ENCODE peak calls at places on chromosomes 16 and 17, in ten cellular contexts. One of them, this sample, is unnamed.

GRCh38 chr17:35297666-35298065 is 54.8 kb downstream of the SLFN5 start:
- DNase-seq in fibroblast of lung: no peak
- DNase-seq in uterus: no peak
- DNase-seq in thyroid gland: no peak
- DNase-seq in sigmoid colon: no peak
- DNase-seq in spleen: no peak
- DNase-seq in cardiac muscle cell: no peak
- DNase-seq in right atrium auricular region: no peak
- DNase-seq in tibial artery: no peak
- DNase-seq in endodermal cell: no peak
- DNase-seq in this sample: no peak

GRCh38 chr16:73068546-73069401 is 20.8 kb upstream of the ZFHX3 start:
- DNase-seq in thyroid gland: peak; percentile 94
- DNase-seq in cardiac muscle cell: peak; percentile 82
- DNase-seq in tibial artery: peak; percentile 94
- DNase-seq in sigmoid colon: peak; percentile 93
- DNase-seq in endodermal cell: peak; percentile 43
- DNase-seq in fibroblast of lung: peak; percentile 96
- DNase-seq in uterus: peak; percentile 62
- DNase-seq in right atrium auricular region: peak; percentile 91
- DNase-seq in spleen: no peak
- DNase-seq in this sample: peak; percentile 99

GRCh38 chr16:68146583-68146982 is 61.4 kb downstream of the NFATC3 start:
- DNase-seq in right atrium auricular region: no peak
- DNase-seq in tibial artery: no peak
- DNase-seq in endodermal cell: no peak
- DNase-seq in sigmoid colon: no peak
- DNase-seq in cardiac muscle cell: peak; percentile 59
- DNase-seq in fibroblast of lung: peak; percentile 67
- DNase-seq in spleen: no peak
- DNase-seq in thyroid gland: no peak
- DNase-seq in uterus: no peak
- DNase-seq in this sample: no peak

GRCh38 chr17:50221500-50222480 is 20.4 kb upstream of the COL1A1 start:
- DNase-seq in fibroblast of lung: peak; percentile 70
- DNase-seq in tibial artery: peak; percentile 84
- DNase-seq in sigmoid colon: peak; percentile 80
- DNase-seq in thyroid gland: peak; percentile 90
- DNase-seq in right atrium auricular region: peak; percentile 78
- DNase-seq in uterus: peak; percentile 74
- DNase-seq in cardiac muscle cell: no peak
- DNase-seq in spleen: no peak
- DNase-seq in endodermal cell: peak; percentile 51
- DNase-seq in this sample: peak; percentile 91

GRCh38 chr17:53168413-53168812 is 654.3 kb upstream of the KIF2B start:
- DNase-seq in uterus: no peak
- DNase-seq in tibial artery: no peak
- DNase-seq in cardiac muscle cell: no peak
- DNase-seq in spleen: no peak
- DNase-seq in thyroid gland: no peak
- DNase-seq in fibroblast of lung: no peak
- DNase-seq in right atrium auricular region: no peak
- DNase-seq in endodermal cell: no peak
- DNase-seq in sigmoid colon: no peak
- DNase-seq in this sample: no peak

GRCh38 chr16:25256821-25257503 is 683 bp downstream of the ZKSCAN2 start:
- DNase-seq in right atrium auricular region: no peak
- DNase-seq in tibial artery: no peak
- DNase-seq in sigmoid colon: no peak
- DNase-seq in spleen: peak; percentile 83
- DNase-seq in cardiac muscle cell: peak; percentile 44
- DNase-seq in thyroid gland: peak; percentile 22
- DNase-seq in fibroblast of lung: no peak
- DNase-seq in uterus: no peak
- DNase-seq in endodermal cell: peak; percentile 70
- DNase-seq in this sample: peak; percentile 7

GRCh38 chr16:6946802-6947201 is 385.8 kb upstream of the RBFOX1 start:
- DNase-seq in sigmoid colon: no peak
- DNase-seq in right atrium auricular region: no peak
- DNase-seq in cardiac muscle cell: no peak
- DNase-seq in fibroblast of lung: no peak
- DNase-seq in endodermal cell: no peak
- DNase-seq in uterus: no peak
- DNase-seq in spleen: no peak
- DNase-seq in thyroid gland: no peak
- DNase-seq in tibial artery: no peak
- DNase-seq in this sample: no peak

GRCh38 chr16:74049027-74049426 is 247.6 kb upstream of the PSMD7 start:
- DNase-seq in endodermal cell: no peak
- DNase-seq in cardiac muscle cell: no peak
- DNase-seq in sigmoid colon: no peak
- DNase-seq in fibroblast of lung: no peak
- DNase-seq in tibial artery: no peak
- DNase-seq in thyroid gland: no peak
- DNase-seq in uterus: no peak
- DNase-seq in right atrium auricular region: no peak
- DNase-seq in spleen: no peak
- DNase-seq in this sample: no peak

GRCh38 chr16:68083861-68084503 is 1.2 kb upstream of the NFATC3 start:
- DNase-seq in tibial artery: no peak
- DNase-seq in right atrium auricular region: no peak
- DNase-seq in fibroblast of lung: peak; percentile 37
- DNase-seq in sigmoid colon: peak; percentile 76
- DNase-seq in thyroid gland: no peak
- DNase-seq in cardiac muscle cell: peak; percentile 28
- DNase-seq in endodermal cell: no peak
- DNase-seq in spleen: peak; percentile 92
- DNase-seq in uterus: no peak
- DNase-seq in this sample: no peak

GRCh38 chr16:23857901-23858300 is 22.1 kb downstream of the PRKCB start:
- DNase-seq in tibial artery: no peak
- DNase-seq in endodermal cell: no peak
- DNase-seq in cardiac muscle cell: no peak
- DNase-seq in sigmoid colon: no peak
- DNase-seq in uterus: no peak
- DNase-seq in fibroblast of lung: no peak
- DNase-seq in right atrium auricular region: no peak
- DNase-seq in thyroid gland: no peak
- DNase-seq in spleen: no peak
- DNase-seq in this sample: no peak

GRCh38 chr16:23557779-23558330 is 328 bp downstream of the UBFD1 start:
- DNase-seq in thyroid gland: peak; percentile 23
- DNase-seq in uterus: no peak
- DNase-seq in sigmoid colon: peak; percentile 67
- DNase-seq in endodermal cell: no peak
- DNase-seq in spleen: no peak
- DNase-seq in fibroblast of lung: peak; percentile 36
- DNase-seq in tibial artery: peak; percentile 21
- DNase-seq in right atrium auricular region: peak; percentile 63
- DNase-seq in cardiac muscle cell: peak; percentile 43
- DNase-seq in this sample: no peak

GRCh38 chr17:40349477-40350409 is 14.8 kb downstream of the GJD3 start:
- DNase-seq in right atrium auricular region: peak; percentile 76
- DNase-seq in cardiac muscle cell: no peak
- DNase-seq in sigmoid colon: no peak
- DNase-seq in tibial artery: no peak
- DNase-seq in endodermal cell: peak; percentile 48
- DNase-seq in spleen: peak; percentile 72
- DNase-seq in uterus: no peak
- DNase-seq in fibroblast of lung: peak; percentile 72
- DNase-seq in thyroid gland: no peak
- DNase-seq in this sample: peak; percentile 98

GRCh38 chr17:76452646-76453430 is at the start of gene UBE2O:
- DNase-seq in spleen: peak; percentile 97
- DNase-seq in fibroblast of lung: peak; percentile 80
- DNase-seq in sigmoid colon: peak; percentile 89
- DNase-seq in thyroid gland: peak; percentile 83
- DNase-seq in tibial artery: peak; percentile 72
- DNase-seq in uterus: peak; percentile 85
- DNase-seq in endodermal cell: peak; percentile 99
- DNase-seq in cardiac muscle cell: peak; percentile 93
- DNase-seq in right atrium auricular region: peak; percentile 79
- DNase-seq in this sample: peak; percentile 59

GRCh38 chr16:31107465-31107867 is 720 bp upstream of the BCKDK start:
- DNase-seq in thyroid gland: no peak
- DNase-seq in endodermal cell: no peak
- DNase-seq in right atrium auricular region: no peak
- DNase-seq in cardiac muscle cell: no peak
- DNase-seq in fibroblast of lung: no peak
- DNase-seq in tibial artery: no peak
- DNase-seq in spleen: no peak
- DNase-seq in sigmoid colon: no peak
- DNase-seq in uterus: no peak
- DNase-seq in this sample: no peak

GRCh38 chr17:50033316-50033715 is 22.6 kb upstream of the ITGA3 start:
- DNase-seq in thyroid gland: no peak
- DNase-seq in fibroblast of lung: peak; percentile 82
- DNase-seq in cardiac muscle cell: no peak
- DNase-seq in uterus: no peak
- DNase-seq in endodermal cell: peak; percentile 18
- DNase-seq in right atrium auricular region: no peak
- DNase-seq in spleen: no peak
- DNase-seq in sigmoid colon: peak; percentile 84
- DNase-seq in tibial artery: peak; percentile 47
- DNase-seq in this sample: no peak

GRCh38 chr16:19810817-19811731 is 73.6 kb downstream of the GPRC5B start:
- DNase-seq in uterus: no peak
- DNase-seq in cardiac muscle cell: no peak
- DNase-seq in right atrium auricular region: no peak
- DNase-seq in tibial artery: no peak
- DNase-seq in sigmoid colon: peak; percentile 37
- DNase-seq in spleen: no peak
- DNase-seq in fibroblast of lung: peak; percentile 60
- DNase-seq in endodermal cell: no peak
- DNase-seq in thyroid gland: peak; percentile 87
- DNase-seq in this sample: peak; percentile 57

GRCh38 chr16:2968368-2968737 is 795 bp upstream of the PAQR4 start:
- DNase-seq in spleen: no peak
- DNase-seq in endodermal cell: no peak
- DNase-seq in tibial artery: no peak
- DNase-seq in thyroid gland: no peak
- DNase-seq in right atrium auricular region: no peak
- DNase-seq in uterus: no peak
- DNase-seq in fibroblast of lung: no peak
- DNase-seq in sigmoid colon: no peak
- DNase-seq in cardiac muscle cell: no peak
- DNase-seq in this sample: no peak

GRCh38 chr17:43932357-43932756 is 9.9 kb downstream of the PPY start:
- DNase-seq in thyroid gland: no peak
- DNase-seq in cardiac muscle cell: no peak
- DNase-seq in endodermal cell: no peak
- DNase-seq in uterus: no peak
- DNase-seq in tibial artery: no peak
- DNase-seq in right atrium auricular region: no peak
- DNase-seq in spleen: no peak
- DNase-seq in sigmoid colon: no peak
- DNase-seq in fibroblast of lung: no peak
- DNase-seq in this sample: no peak

GRCh38 chr17:43931062-43931571 is 11.2 kb downstream of the PPY start:
- DNase-seq in thyroid gland: no peak
- DNase-seq in tibial artery: no peak
- DNase-seq in right atrium auricular region: no peak
- DNase-seq in spleen: no peak
- DNase-seq in uterus: no peak
- DNase-seq in sigmoid colon: no peak
- DNase-seq in cardiac muscle cell: no peak
- DNase-seq in fibroblast of lung: no peak
- DNase-seq in endodermal cell: no peak
- DNase-seq in this sample: no peak

GRCh38 chr17:43928606-43929005 is 13.7 kb downstream of the PPY start:
- DNase-seq in uterus: no peak
- DNase-seq in thyroid gland: no peak
- DNase-seq in cardiac muscle cell: no peak
- DNase-seq in fibroblast of lung: no peak
- DNase-seq in right atrium auricular region: no peak
- DNase-seq in endodermal cell: no peak
- DNase-seq in sigmoid colon: no peak
- DNase-seq in tibial artery: no peak
- DNase-seq in spleen: no peak
- DNase-seq in this sample: no peak

GRCh38 chr17:43924558-43924957 is 17.2 kb upstream of the MPP2 start:
- DNase-seq in fibroblast of lung: no peak
- DNase-seq in spleen: no peak
- DNase-seq in cardiac muscle cell: no peak
- DNase-seq in tibial artery: no peak
- DNase-seq in sigmoid colon: no peak
- DNase-seq in thyroid gland: no peak
- DNase-seq in uterus: no peak
- DNase-seq in right atrium auricular region: no peak
- DNase-seq in endodermal cell: no peak
- DNase-seq in this sample: no peak

GRCh38 chr17:43927101-43927935 is 15.0 kb downstream of the PPY start:
- DNase-seq in tibial artery: no peak
- DNase-seq in cardiac muscle cell: no peak
- DNase-seq in endodermal cell: no peak
- DNase-seq in thyroid gland: peak; percentile 34
- DNase-seq in spleen: no peak
- DNase-seq in right atrium auricular region: no peak
- DNase-seq in fibroblast of lung: no peak
- DNase-seq in uterus: no peak
- DNase-seq in sigmoid colon: no peak
- DNase-seq in this sample: no peak
- H3K27me3 ChIP-seq in tibial artery: peaks cover 47% of the 10 kb centered on the region
- H3K27me3 ChIP-seq in cardiac muscle cell: peaks cover 22% of the 10 kb centered on the region
- H3K27me3 ChIP-seq in endodermal cell: peaks cover 41% of the 10 kb centered on the region
- H3K27me3 ChIP-seq in thyroid gland: no peaks in the 10 kb centered on the region
- H3K27me3 ChIP-seq in spleen: peaks cover 56% of the 10 kb centered on the region
- H3K27me3 ChIP-seq in right atrium auricular region: no peaks in the 10 kb centered on the region
- H3K27me3 ChIP-seq in fibroblast of lung: peaks cover 40% of the 10 kb centered on the region
- H3K27me3 ChIP-seq in uterus: peaks cover 5% of the 10 kb centered on the region
- H3K27me3 ChIP-seq in sigmoid colon: peaks cover 6% of the 10 kb centered on the region
- H3K27me3 ChIP-seq in this sample: peaks cover 11% of the 10 kb centered on the region

GRCh38 chr16:66342294-66342900 is 24.1 kb upstream of the CDH5 start:
- DNase-seq in cardiac muscle cell: peak; percentile 67
- DNase-seq in sigmoid colon: no peak
- DNase-seq in fibroblast of lung: no peak
- DNase-seq in endodermal cell: peak; percentile 89
- DNase-seq in tibial artery: no peak
- DNase-seq in right atrium auricular region: no peak
- DNase-seq in uterus: no peak
- DNase-seq in spleen: peak; percentile 67
- DNase-seq in thyroid gland: no peak
- DNase-seq in this sample: no peak
- TF ChIP-seq CTCF in cardiac muscle cell: peak; percentile 74
- TF ChIP-seq CTCF in sigmoid colon: peak; percentile 4
- TF ChIP-seq CTCF in fibroblast of lung: peak; percentile 81
- TF ChIP-seq CTCF in endodermal cell: peak; percentile 95
- TF ChIP-seq CTCF in tibial artery: no peak
- TF ChIP-seq CTCF in right atrium auricular region: peak; percentile 17
- TF ChIP-seq CTCF in uterus: peak; percentile 31
- TF ChIP-seq CTCF in spleen: peak; percentile 55
- TF ChIP-seq CTCF in thyroid gland: peak; percentile 45
- TF ChIP-seq CTCF in this sample: peak; percentile 83

GRCh38 chr16:16111639-16112038 is 111.7 kb downstream of the ABCC6 start:
- DNase-seq in uterus: no peak
- DNase-seq in right atrium auricular region: no peak
- DNase-seq in fibroblast of lung: no peak
- DNase-seq in spleen: no peak
- DNase-seq in tibial artery: no peak
- DNase-seq in cardiac muscle cell: no peak
- DNase-seq in sigmoid colon: no peak
- DNase-seq in thyroid gland: no peak
- DNase-seq in endodermal cell: no peak
- DNase-seq in this sample: no peak
- H3K36me3 ChIP-seq in uterus: no peaks in the 10 kb centered on the region
- H3K36me3 ChIP-seq in right atrium auricular region: peaks cover 56% of the 10 kb centered on the region
- H3K36me3 ChIP-seq in fibroblast of lung: peaks cover 44% of the 10 kb centered on the region
- H3K36me3 ChIP-seq in spleen: peaks cover 68% of the 10 kb centered on the region
- H3K36me3 ChIP-seq in tibial artery: peaks cover 62% of the 10 kb centered on the region
- H3K36me3 ChIP-seq in cardiac muscle cell: peaks cover 24% of the 10 kb centered on the region
- H3K36me3 ChIP-seq in sigmoid colon: peaks cover 43% of the 10 kb centered on the region
- H3K36me3 ChIP-seq in thyroid gland: peaks cover 55% of the 10 kb centered on the region
- H3K36me3 ChIP-seq in endodermal cell: peaks cover 25% of the 10 kb centered on the region
- H3K36me3 ChIP-seq in this sample: peaks cover 27% of the 10 kb centered on the region

GRCh38 chr17:31476525-31477416 is 85.3 kb downstream of the RAB11FIP4 start:
- DNase-seq in sigmoid colon: no peak
- DNase-seq in thyroid gland: no peak
- DNase-seq in spleen: no peak
- DNase-seq in tibial artery: no peak
- DNase-seq in uterus: no peak
- DNase-seq in cardiac muscle cell: no peak
- DNase-seq in right atrium auricular region: no peak
- DNase-seq in fibroblast of lung: no peak
- DNase-seq in endodermal cell: no peak
- DNase-seq in this sample: no peak
- H3K27me3 ChIP-seq in sigmoid colon: no peaks in the 10 kb centered on the region
- H3K27me3 ChIP-seq in thyroid gland: no peaks in the 10 kb centered on the region
- H3K27me3 ChIP-seq in spleen: peaks cover 27% of the 10 kb centered on the region
- H3K27me3 ChIP-seq in tibial artery: peaks cover 46% of the 10 kb centered on the region
- H3K27me3 ChIP-seq in uterus: no peaks in the 10 kb centered on the region
- H3K27me3 ChIP-seq in cardiac muscle cell: no peaks in the 10 kb centered on the region
- H3K27me3 ChIP-seq in right atrium auricular region: no peaks in the 10 kb centered on the region
- H3K27me3 ChIP-seq in fibroblast of lung: peaks cover 10% of the 10 kb centered on the region
- H3K27me3 ChIP-seq in endodermal cell: no peaks in the 10 kb centered on the region
- H3K27me3 ChIP-seq in this sample: no peaks in the 10 kb centered on the region